ENCODE peak calls at places on chromosomes 13 and 19, in four cellular contexts. Q is H1, L is SK-N-SH, V is GM23338. A is an unnamed sample.

GRCh38 chr19:6773323-6773931 is 919 bp downstream of the VAV1 start:
- DNase-seq in Q (no peak), L (no peak), V (peak), A (peak)

GRCh38 chr19:16104722-16105121 is 7.0 kb upstream of the RAB8A start:
- DNase-seq in L (no peak), V (no peak), Q (no peak), A (no peak)

GRCh38 chr19:49553451-49554271 is 25.9 kb downstream of the RCN3 start:
- DNase-seq in Q (no peak), L (no peak), V (no peak), A (no peak)

GRCh38 chr13:24339937-24340607 is 30.7 kb downstream of the C1QTNF9 start:
- DNase-seq in Q (no peak), V (peak), L (no peak), A (no peak)

GRCh38 chr19:13162749-13163608 is 12.8 kb downstream of the IER2 start:
- DNase-seq in L (peak), V (peak), Q (peak), A (no peak)

GRCh38 chr19:52198678-52199077 is 8.8 kb downstream of the PPP2R1A start:
- DNase-seq in L (no peak), Q (no peak), V (no peak), A (no peak)

GRCh38 chr13:33007237-33007636 is 9.0 kb upstream of the KL start:
- DNase-seq in V (no peak), Q (no peak), L (no peak), A (no peak)

GRCh38 chr13:28204690-28205443 is 66.5 kb downstream of the PAN3 start:
- DNase-seq in Q (no peak), L (no peak), V (no peak), A (no peak)

GRCh38 chr13:101417043-101417406 is 717 bp upstream of the NALCN start:
- DNase-seq in L (peak), V (no peak), Q (no peak), A (no peak)

GRCh38 chr13:30745917-30746686 is 10.8 kb downstream of the ALOX5AP start:
- DNase-seq in L (peak), V (no peak), Q (no peak), A (no peak)

GRCh38 chr19:33291623-33292534 is 10.5 kb downstream of the CEBPA start:
- DNase-seq in Q (no peak), L (no peak), V (no peak), A (no peak)

GRCh38 chr13:28493740-28494536 is 990 bp downstream of the FLT1 start:
- DNase-seq in V (peak), Q (peak), L (peak), A (peak)

GRCh38 chr13:29914591-29914990 is 64.2 kb upstream of the UBL3 start:
- DNase-seq in Q (no peak), L (no peak), V (no peak), A (no peak)

GRCh38 chr13:110963554-110963970 is 48.7 kb upstream of the ANKRD10 start:
- DNase-seq in V (no peak), L (no peak), Q (no peak), A (no peak)

GRCh38 chr13:83197316-83197715 is 685.0 kb downstream of the SLITRK1 start:
- DNase-seq in V (no peak), Q (no peak), L (no peak), A (no peak)

GRCh38 chr13:36804588-36804987 is 14.4 kb upstream of the RFXAP start:
- DNase-seq in L (no peak), V (no peak), Q (no peak), A (no peak)
- TF ChIP-seq POLR2AphosphoS5 in L (no peak), V (no peak), Q (no peak), A (no peak)

GRCh38 chr19:45124021-45124420 is 31.0 kb downstream of the PPP1R37 start:
- DNase-seq in V (no peak), L (no peak), Q (no peak), A (no peak)

GRCh38 chr19:45125975-45126493 is 33.1 kb downstream of the PPP1R37 start:
- DNase-seq in Q (peak), V (peak), L (peak), A (no peak)

GRCh38 chr19:45123440-45123850 is 30.5 kb downstream of the PPP1R37 start:
- DNase-seq in V (no peak), L (no peak), Q (no peak), A (no peak)

GRCh38 chr19:45126654-45127053 is 33.7 kb downstream of the PPP1R37 start:
- DNase-seq in L (no peak), V (no peak), Q (no peak), A (no peak)

DNA sequence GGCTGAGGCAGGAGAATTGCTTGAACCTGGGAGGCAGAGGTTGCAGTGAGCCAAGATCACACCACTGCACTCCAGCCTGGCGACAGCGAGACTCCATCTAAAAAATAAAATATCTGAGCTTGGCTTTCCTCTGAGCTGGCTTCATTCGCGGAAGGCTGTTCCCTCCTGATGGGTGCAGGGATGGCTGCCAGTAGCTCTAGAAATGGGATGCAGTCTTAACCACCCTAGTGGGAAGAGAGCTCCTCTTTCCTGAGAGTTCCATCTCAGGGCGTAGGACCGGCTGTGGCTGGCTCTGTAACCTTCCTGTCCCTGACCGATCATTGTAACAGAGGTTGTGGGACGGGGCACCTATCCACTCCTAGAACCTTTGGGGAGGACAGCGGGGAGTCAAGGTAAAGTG is 32.4 kb downstream of the PPP1R37 start:
- DNase-seq in L (no peak), V (no peak), Q (no peak), A (no peak)
- TF ChIP-seq POLR2AphosphoS5 in L (no peak), V (no peak), Q (no peak), A (no peak)

GRCh38 chr19:1038995-1039645 is 787 bp upstream of the ABCA7 start:
- DNase-seq in L (no peak), V (peak), Q (peak), A (no peak)
- TF ChIP-seq POLR2AphosphoS5 in L (peak), V (peak), Q (peak), A (peak)

GRCh38 chr19:48490980-48491792 is 20.4 kb downstream of the LMTK3 start:
- DNase-seq in V (peak), Q (peak), L (peak), A (peak)

GRCh38 chr19:48491793-48492123 is 19.9 kb downstream of the LMTK3 start:
- DNase-seq in L (no peak), V (peak), Q (no peak), A (no peak)

GRCh38 chr19:48487944-48488343 is 18.8 kb downstream of the CYTH2 start:
- DNase-seq in V (no peak), Q (no peak), L (no peak), A (no peak)

GRCh38 chr19:48487544-48487943 is 18.4 kb downstream of the CYTH2 start:
- DNase-seq in V (no peak), L (no peak), Q (no peak), A (no peak)

GRCh38 chr19:48489608-48490216 is 20.5 kb downstream of the CYTH2 start:
- DNase-seq in Q (peak), V (peak), L (peak), A (peak)
- TF ChIP-seq POLR2AphosphoS5 in Q (peak), V (no peak), L (no peak), A (no peak)

GRCh38 chr19:41192574-41193419 is at the start of gene CYP2S1:
- DNase-seq in L (no peak), V (peak), Q (peak), A (no peak)
- TF ChIP-seq POLR2AphosphoS5 in L (no peak), V (peak), Q (peak), A (no peak)

A was measured in GM12892.